ENCODE peak calls at places on chromosomes 2 and 18, in five cellular contexts. Z is A549, E is activated T-cell treated with anti-CD3 and anti-CD28 coated beads for 1 hour, P is progenitor cell of endocrine pancreas, G is anterior cingulate cortex. F is an unnamed sample.
A peak's percentile ranks its signal among the peaks of the same experiment; 100 is the strongest.

GRCh38 chr2:218448934-218449333 is 30.0 kb downstream of the VIL1 start:
- DNase-seq in P (no peak), G (no peak), Z (peak; percentile 70), E (no peak), F (no peak)

GRCh38 chr2:62084823-62085222 is 111.1 kb upstream of the B3GNT2 start:
- DNase-seq in E (no peak), G (no peak), Z (no peak), P (no peak), F (no peak)

GRCh38 chr2:37780097-37780676 is 108.7 kb upstream of the CDC42EP3 start:
- DNase-seq in G (no peak), P (no peak), E (no peak), Z (no peak), F (no peak)

GRCh38 chr2:174166261-174166660 is 82.1 kb downstream of the OLA1 start:
- DNase-seq in P (no peak), E (no peak), Z (no peak), G (no peak), F (no peak)

GRCh38 chr2:16487686-16488085 is 177.9 kb downstream of the CYRIA start:
- DNase-seq in G (no peak), E (no peak), Z (peak; percentile 50), P (no peak), F (no peak)

GRCh38 chr2:159497256-159497655 is 119.1 kb downstream of the BAZ2B start:
- DNase-seq in E (no peak), P (no peak), G (no peak), Z (peak; percentile 82), F (peak; percentile 82)

GRCh38 chr2:138486347-138487198 is 15.0 kb upstream of the SPOPL start:
- DNase-seq in Z (no peak), P (no peak), G (no peak), E (no peak), F (no peak)

GRCh38 chr2:2229898-2230817 is 100.9 kb downstream of the MYT1L start:
- DNase-seq in P (no peak), E (no peak), G (no peak), Z (peak; percentile 12), F (no peak)

GRCh38 chr18:21604711-21605110 is 4.2 kb upstream of the ESCO1 start:
- DNase-seq in G (no peak), Z (no peak), E (no peak), P (no peak), F (no peak)

GRCh38 chr2:88452151-88452851 is at the start of gene FOXI3:
- DNase-seq in P (peak; percentile 11), G (no peak), Z (no peak), E (no peak), F (no peak)

GRCh38 chr2:185979546-185980071 is 241.0 kb downstream of the FSIP2 start:
- DNase-seq in Z (no peak), P (no peak), E (no peak), G (no peak), F (peak; percentile 57)

F was measured in HCT116.